ENCODE peak calls at places on chromosomes 13 and 19, in seven cellular contexts. A is T-helper 17 cell; K is sigmoid colon; U is activated T-helper 1 cell treated with anti-CD3 and anti-CD28 coated beads, Interleukin-2, amount 50 U/mL, for 16 hours; W is hypothalamus; M is activated CD4-positive, alpha-beta T cell treated with anti-CD3 and anti-CD28 coated beads, Interleukin-2, amount 50 U/mL, for 48 hours; Z is breast epithelium. Q is an unnamed sample.
A peak's percentile ranks its signal among the peaks of the same experiment; 100 is the strongest.

GRCh38 chr19:30208661-30209060 is 163.5 kb upstream of the ZNF536 start:
- DNase-seq in A (no peak), K (no peak), U (no peak), W (no peak), M (no peak), Z (no peak), Q (no peak)

GRCh38 chr13:99661791-99662190 is 160.5 kb downstream of the TM9SF2 start:
- DNase-seq in A (no peak), K (no peak), U (no peak), W (no peak), M (no peak), Z (no peak), Q (no peak)

GRCh38 chr19:632228-633067 is 889 bp downstream of the POLRMT start:
- DNase-seq in A (no peak), K (no peak), U (no peak), W (no peak), M (peak; percentile 64), Z (no peak), Q (no peak)

GRCh38 chr13:67147257-67148218 is 82.6 kb downstream of the PCDH9 start:
- DNase-seq in A (no peak), K (no peak), U (no peak), W (no peak), M (no peak), Z (no peak), Q (no peak)

GRCh38 chr19:10852098-10852800 is 4.0 kb downstream of the C19orf38 start:
- DNase-seq in A (no peak), K (no peak), U (no peak), W (no peak), M (no peak), Z (no peak), Q (no peak)

GRCh38 chr13:109657395-109657794 is 129.0 kb downstream of the IRS2 start:
- DNase-seq in A (no peak), K (no peak), U (no peak), W (no peak), M (no peak), Z (no peak), Q (no peak)

GRCh38 chr13:112960671-112961070 is 8.3 kb upstream of the MCF2L start:
- DNase-seq in A (no peak), K (no peak), U (no peak), W (no peak), M (no peak), Z (no peak), Q (no peak)

GRCh38 chr19:925912-926594 is at the start of gene ARID3A:
- DNase-seq in A (no peak), K (peak; percentile 84), U (no peak), W (no peak), M (no peak), Z (no peak), Q (no peak)

GRCh38 chr13:49669735-49670309 is 21.5 kb downstream of the EBPL start:
- DNase-seq in A (no peak), K (peak; percentile 73), U (no peak), W (peak; percentile 65), M (peak; percentile 16), Z (peak; percentile 21), Q (no peak)

GRCh38 chr19:35165200-35166058 is 10.9 kb downstream of the FXYD5 start:
- DNase-seq in A (no peak), K (peak; percentile 38), U (no peak), W (no peak), M (no peak), Z (no peak), Q (no peak)

GRCh38 chr19:28815257-28815656 is 397.7 kb downstream of the UQCRFS1 start:
- DNase-seq in A (no peak), K (no peak), U (no peak), W (no peak), M (no peak), Z (no peak), Q (no peak)

GRCh38 chr13:40515702-40516101 is 150.7 kb downstream of the FOXO1 start:
- DNase-seq in A (no peak), K (no peak), U (no peak), W (no peak), M (no peak), Z (no peak), Q (no peak)

GRCh38 chr19:14479985-14480694 is 5.0 kb upstream of the PTGER1 start:
- DNase-seq in A (peak; percentile 63), K (no peak), U (peak; percentile 50), W (peak; percentile 7), M (peak; percentile 74), Z (no peak), Q (no peak)

GRCh38 chr13:111597041-111598017 is 276.9 kb downstream of the TEX29 start:
- DNase-seq in A (no peak), K (no peak), U (no peak), W (no peak), M (no peak), Z (no peak), Q (no peak)

GRCh38 chr19:39411006-39411831 is 1.2 kb upstream of the PLEKHG2 start:
- DNase-seq in A (no peak), K (peak; percentile 89), U (no peak), W (no peak), M (peak; percentile 23), Z (peak; percentile 69), Q (no peak)

GRCh38 chr19:18428837-18429674 is 8.9 kb downstream of the ISYNA1 start:
- DNase-seq in A (peak; percentile 80), K (peak; percentile 87), U (peak; percentile 69), W (peak; percentile 58), M (peak; percentile 74), Z (no peak), Q (peak; percentile 83)

GRCh38 chr19:310141-310651 is 19.0 kb upstream of the PLPP2 start:
- DNase-seq in A (no peak), K (peak; percentile 59), U (no peak), W (no peak), M (no peak), Z (no peak), Q (no peak)

GRCh38 chr13:39410089-39410901 is 192.7 kb downstream of the LHFPL6 start:
- DNase-seq in A (no peak), K (no peak), U (no peak), W (no peak), M (no peak), Z (no peak), Q (no peak)

GRCh38 chr13:66634384-66634783 is 595.8 kb downstream of the PCDH9 start:
- DNase-seq in A (no peak), K (no peak), U (no peak), W (no peak), M (no peak), Z (no peak), Q (no peak)

GRCh38 chr19:46392252-46392801 is 21.0 kb downstream of the CCDC8 start:
- DNase-seq in A (no peak), K (peak; percentile 62), U (no peak), W (no peak), M (no peak), Z (no peak), Q (no peak)

GRCh38 chr19:11088508-11089253 is 582 bp upstream of the LDLR start:
- DNase-seq in A (no peak), K (peak; percentile 77), U (no peak), W (peak; percentile 69), M (no peak), Z (no peak), Q (no peak)

GRCh38 chr19:50377051-50377441 is 789 bp downstream of the NR1H2 start:
- DNase-seq in A (peak; percentile 49), K (peak; percentile 67), U (no peak), W (no peak), M (peak; percentile 63), Z (peak; percentile 46), Q (peak; percentile 36)

GRCh38 chr13:75437582-75438318 is 44.2 kb downstream of the TBC1D4 start:
- DNase-seq in A (no peak), K (no peak), U (no peak), W (no peak), M (no peak), Z (no peak), Q (no peak)

GRCh38 chr13:23724196-23724970 is 154.2 kb downstream of the TNFRSF19 start:
- DNase-seq in A (no peak), K (no peak), U (no peak), W (no peak), M (no peak), Z (no peak), Q (no peak)

GRCh38 chr19:42658148-42658547 is 63.4 kb upstream of the CEACAM8 start:
- DNase-seq in A (no peak), K (no peak), U (no peak), W (no peak), M (no peak), Z (no peak), Q (no peak)

GRCh38 chr13:107808388-107808787 is 406.9 kb downstream of the LIG4 start:
- DNase-seq in A (no peak), K (no peak), U (no peak), W (no peak), M (no peak), Z (no peak), Q (no peak)

GRCh38 chr19:55418185-55418584 is 10.6 kb upstream of the UBE2S start:
- DNase-seq in A (no peak), K (no peak), U (no peak), W (peak; percentile 56), M (peak; percentile 46), Z (peak; percentile 35), Q (no peak)

GRCh38 chr19:7781157-7781556 is 18.1 kb downstream of the CLEC4M start:
- DNase-seq in A (no peak), K (no peak), U (no peak), W (no peak), M (no peak), Z (no peak), Q (no peak)

GRCh38 chr19:30649934-30650614 is 277.9 kb downstream of the ZNF536 start:
- DNase-seq in A (no peak), K (no peak), U (no peak), W (peak; percentile 31), M (peak; percentile 12), Z (no peak), Q (no peak)